ENCODE peak calls at places on chromosome 13, in four cellular contexts. Q is HepG2, U is K562, J is H1. H is an unnamed sample.

GRCh38 chr13:39051157-39051556 is 12.9 kb downstream of the NHLRC3 start:
- DNase-seq in J (no peak), U (no peak), Q (peak; percentile 13), H (peak; percentile 24)

GRCh38 chr13:44380404-44381165 is 7.0 kb downstream of the SERP2 start:
- DNase-seq in U (no peak), J (no peak), Q (no peak), H (no peak)

GRCh38 chr13:109333893-109334651 is 452.3 kb downstream of the IRS2 start:
- DNase-seq in J (no peak), U (no peak), Q (no peak), H (no peak)

GRCh38 chr13:45142440-45143345 is 22.4 kb downstream of the GTF2F2 start:
- DNase-seq in U (no peak), Q (peak; percentile 56), J (no peak), H (peak; percentile 83)

GRCh38 chr13:28540612-28541011 is 45.7 kb upstream of the FLT1 start:
- DNase-seq in Q (no peak), U (no peak), J (no peak), H (no peak)

GRCh38 chr13:27375686-27376326 is 48.6 kb upstream of the GTF3A start:
- DNase-seq in J (no peak), U (peak; percentile 69), Q (peak; percentile 47), H (peak; percentile 70)

GRCh38 chr13:85283408-85283807 is 515.8 kb downstream of the SLITRK6 start:
- DNase-seq in U (no peak), J (no peak), Q (no peak), H (no peak)

GRCh38 chr13:40232321-40232720 is 434.1 kb downstream of the FOXO1 start:
- DNase-seq in J (no peak), U (no peak), Q (no peak), H (no peak)

GRCh38 chr13:97391201-97391600 is 42.8 kb upstream of the RAP2A start:
- DNase-seq in U (no peak), J (no peak), Q (no peak), H (no peak)

GRCh38 chr13:36067619-36068456 is 63.3 kb downstream of the DCLK1 start:
- DNase-seq in U (no peak), J (no peak), Q (no peak), H (no peak)

GRCh38 chr13:91647361-91647970 is 249.0 kb downstream of the GPC5 start:
- DNase-seq in J (peak; percentile 41), Q (peak; percentile 26), U (peak; percentile 85), H (no peak)

GRCh38 chr13:42363941-42364612 is 92.1 kb downstream of the AKAP11 start:
- DNase-seq in U (no peak), J (no peak), Q (no peak), H (no peak)

GRCh38 chr13:32314968-32315254 is 252 bp downstream of the ZAR1L start:
- DNase-seq in Q (peak; percentile 40), U (peak; percentile 29), J (no peak), H (peak; percentile 43)

GRCh38 chr13:48775804-48776203 is 122.1 kb downstream of the CYSLTR2 start:
- DNase-seq in Q (no peak), U (no peak), J (no peak), H (no peak)

GRCh38 chr13:70128098-70128497 is 19.8 kb upstream of the KLHL1 start:
- DNase-seq in U (no peak), J (no peak), Q (no peak), H (no peak)

GRCh38 chr13:111946214-111946613 is 120.7 kb upstream of the SOX1 start:
- DNase-seq in J (no peak), Q (no peak), U (no peak), H (no peak)

GRCh38 chr13:95258619-95259194 is 42.5 kb downstream of the ABCC4 start:
- DNase-seq in J (no peak), U (no peak), Q (peak; percentile 81), H (no peak)

GRCh38 chr13:112812306-112813034 is 122.6 kb downstream of the ATP11A start:
- DNase-seq in Q (no peak), J (no peak), U (no peak), H (no peak)

GRCh38 chr13:64471916-64472315 is 2758.2 kb downstream of the PCDH9 start:
- DNase-seq in Q (peak; percentile 15), U (no peak), J (no peak), H (peak; percentile 8)

GRCh38 chr13:73061478-73062275 is 2.9 kb downstream of the KLF5 start:
- DNase-seq in J (no peak), U (no peak), Q (no peak), H (no peak)

GRCh38 chr13:77480071-77480470 is 55.4 kb upstream of the SCEL start:
- DNase-seq in Q (no peak), J (peak; percentile 9), U (no peak), H (no peak)

GRCh38 chr13:77696863-77697207 is 652 bp upstream of the SLAIN1 start:
- DNase-seq in J (no peak), Q (no peak), U (no peak), H (no peak)

GRCh38 chr13:97223711-97224461 is 1.8 kb downstream of the MBNL2 start:
- DNase-seq in J (no peak), Q (peak; percentile 64), U (peak; percentile 32), H (peak; percentile 43)

GRCh38 chr13:65417953-65418352 is 1812.2 kb downstream of the PCDH9 start:
- DNase-seq in U (no peak), Q (no peak), J (no peak), H (no peak)

GRCh38 chr13:100646030-100646673 is 28.4 kb downstream of the TMTC4 start:
- DNase-seq in J (no peak), Q (peak; percentile 28), U (peak; percentile 23), H (peak; percentile 15)

GRCh38 chr13:49938921-49939320 is 2.8 kb upstream of the SPRYD7 start:
- DNase-seq in J (no peak), Q (peak; percentile 22), U (no peak), H (no peak)

GRCh38 chr13:75383064-75383715 is 98.8 kb downstream of the TBC1D4 start:
- DNase-seq in Q (no peak), U (no peak), J (no peak), H (no peak)

GRCh38 chr13:46894534-46894906 is 2.3 kb downstream of the HTR2A start:
- DNase-seq in Q (no peak), J (no peak), U (no peak), H (no peak)

GRCh38 chr13:21549633-21550032 is 54.3 kb downstream of the MICU2 start:
- DNase-seq in U (no peak), J (no peak), Q (no peak), H (no peak)

GRCh38 chr13:46345400-46345799 is 41.7 kb downstream of the RUBCNL start:
- DNase-seq in U (no peak), J (no peak), Q (no peak), H (no peak)

GRCh38 chr13:23674795-23675640 is 104.8 kb downstream of the TNFRSF19 start:
- DNase-seq in U (no peak), Q (peak; percentile 44), J (no peak), H (no peak)

GRCh38 chr13:24724714-24725113 is 39.3 kb upstream of the RNF17 start:
- DNase-seq in Q (no peak), J (no peak), U (no peak), H (no peak)

GRCh38 chr13:51731759-51732158 is 72.2 kb downstream of the DHRS12 start:
- DNase-seq in U (no peak), Q (no peak), J (no peak), H (no peak)

GRCh38 chr13:49314344-49314882 is 66.7 kb downstream of the CDADC1 start:
- DNase-seq in J (no peak), U (no peak), Q (no peak), H (peak; percentile 16)

GRCh38 chr13:98885605-98886004 is 92.3 kb downstream of the DOCK9 start:
- DNase-seq in Q (no peak), U (no peak), J (no peak), H (no peak)
- H3K36me3 ChIP-seq in Q (no peaks in the 10 kb centered on the region), U (peaks cover 51% of the 10 kb centered on the region), J (peaks cover 6% of the 10 kb centered on the region), H (peaks cover 13% of the 10 kb centered on the region)

DNA sequence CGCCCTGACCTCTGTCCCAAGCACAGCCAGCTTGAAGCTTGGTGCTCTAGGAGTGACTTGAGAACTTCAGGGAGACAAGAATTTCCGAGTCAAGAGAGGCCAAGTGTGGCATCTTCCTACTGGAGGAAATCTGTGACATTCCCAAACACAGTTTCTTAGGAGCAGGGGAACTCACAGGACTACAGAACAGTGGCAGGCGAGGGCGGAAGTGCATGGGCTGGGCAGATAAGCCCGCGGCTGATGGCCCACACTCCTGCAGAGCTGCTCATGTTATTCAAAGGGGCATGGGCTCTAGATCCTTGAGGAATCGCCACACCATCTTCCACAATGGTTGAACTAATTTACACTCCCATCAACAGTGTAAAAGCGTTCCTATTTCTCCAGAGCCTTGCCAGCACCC is 168.8 kb downstream of the KATNAL1 start:
- DNase-seq in Q (no peak), J (no peak), U (no peak), H (no peak)
- TF ChIP-seq FOSL1 in Q (no peak), J (no peak), U (no peak), H (no peak)

GRCh38 chr13:79361299-79361698 is 44.8 kb downstream of the RBM26 start:
- DNase-seq in Q (no peak), U (no peak), J (no peak), H (no peak)
- H3K36me3 ChIP-seq in Q (peaks cover 69% of the 10 kb centered on the region), U (peaks cover 81% of the 10 kb centered on the region), J (peaks cover 83% of the 10 kb centered on the region), H (peaks cover 39% of the 10 kb centered on the region)

DNA sequence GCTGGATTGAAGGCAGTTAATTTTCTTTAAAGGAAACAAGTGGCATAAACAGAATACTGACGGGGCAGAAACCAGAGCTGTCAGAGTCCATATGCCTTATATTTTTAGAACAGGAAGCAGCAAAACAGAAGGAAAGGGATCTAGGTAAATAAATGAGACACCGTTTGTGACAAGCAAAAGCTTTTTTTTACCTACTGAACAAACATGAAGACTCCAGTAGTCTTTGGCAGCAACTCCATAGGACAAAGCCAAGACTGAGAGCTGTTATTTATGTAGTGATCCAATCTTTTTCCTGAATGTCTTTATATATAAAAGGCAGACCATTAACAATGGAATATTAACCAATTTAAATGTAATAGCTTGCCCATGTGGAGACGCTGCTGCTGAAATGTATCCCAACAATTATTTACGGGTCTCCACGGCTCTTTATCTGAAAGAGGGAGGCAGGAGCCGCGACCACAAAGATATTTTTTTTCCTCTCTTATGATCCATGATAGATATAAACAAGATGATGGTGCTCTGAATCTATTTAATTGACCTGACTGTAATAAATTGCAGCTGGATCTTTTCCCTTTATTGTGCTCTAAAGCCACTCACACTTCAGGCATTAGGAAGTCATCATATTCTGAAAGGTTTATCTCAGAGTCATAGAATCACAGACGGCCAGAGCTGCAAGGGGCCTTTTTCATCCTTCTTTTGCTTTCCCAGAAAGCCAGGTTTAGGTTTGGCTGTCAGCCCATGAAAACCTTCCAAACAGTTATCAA is 687.7 kb downstream of the EFNB2 start:
- DNase-seq in U (no peak), Q (no peak), J (no peak), H (no peak)
- TF ChIP-seq FOSL1 in U (no peak), Q (no peak), J (no peak), H (no peak)

H was measured in HCT116.